ENCODE peak calls at places on chromosomes 1 and 21, in nine cellular contexts. M is prostate gland; G is body of pancreas; D is H9; W is tibial artery; V is CD8-positive, alpha-beta T cell; Y is left lung; N is tibial nerve; A is sigmoid colon. U is an unnamed sample. For H3K9me3, the result is how much of the 10 kb centered on the place peaks cover.

GRCh38 chr1:42003433-42003832 is 84.7 kb upstream of the HIVEP3 start:
- DNase-seq in D (no peak), G (no peak), V (no peak), Y (peak), A (no peak), M (peak), N (no peak), W (no peak), U (no peak)

GRCh38 chr21:33268736-33269441 is 2.7 kb downstream of the IL10RB start:
- DNase-seq in D (no peak), A (no peak), N (no peak), M (peak), Y (peak), W (no peak), V (no peak), G (peak), U (no peak)

GRCh38 chr1:52045236-52045635 is 9.8 kb downstream of the TXNDC12 start:
- DNase-seq in A (no peak), W (no peak), M (no peak), N (no peak), V (no peak), Y (no peak), G (no peak), D (no peak), U (no peak)

GRCh38 chr1:217189362-217189761 is 441.5 kb downstream of the GPATCH2 start:
- DNase-seq in M (no peak), Y (no peak), D (no peak), A (no peak), N (no peak), W (no peak), G (no peak), V (no peak), U (no peak)

GRCh38 chr1:160129558-160129957 is 14.0 kb downstream of the ATP1A2 start:
- DNase-seq in A (peak), Y (no peak), N (no peak), W (no peak), G (no peak), V (no peak), M (no peak), D (no peak), U (no peak)

GRCh38 chr1:159892944-159893343 is 7.0 kb downstream of the CFAP45 start:
- DNase-seq in D (peak), Y (no peak), A (no peak), W (no peak), G (no peak), V (no peak), N (no peak), M (no peak), U (no peak)

GRCh38 chr1:211382182-211382713 is 55.6 kb downstream of the TRAF5 start:
- DNase-seq in M (no peak), A (no peak), G (no peak), N (no peak), V (no peak), Y (no peak), W (no peak), D (no peak), U (no peak)

GRCh38 chr21:29374481-29374880 is 75.8 kb downstream of the BACH1 start:
- DNase-seq in W (no peak), A (no peak), Y (no peak), D (no peak), N (no peak), V (no peak), G (no peak), M (no peak), U (no peak)

GRCh38 chr1:21509351-21510112 is at the start of gene ALPL:
- DNase-seq in G (no peak), M (no peak), N (no peak), V (no peak), Y (no peak), A (no peak), D (no peak), W (no peak), U (no peak)
- TF ChIP-seq CTCF in G (no peak), M (no peak), N (no peak), V (no peak), Y (no peak), A (no peak), D (no peak), W (no peak), U (no peak)

DNA sequence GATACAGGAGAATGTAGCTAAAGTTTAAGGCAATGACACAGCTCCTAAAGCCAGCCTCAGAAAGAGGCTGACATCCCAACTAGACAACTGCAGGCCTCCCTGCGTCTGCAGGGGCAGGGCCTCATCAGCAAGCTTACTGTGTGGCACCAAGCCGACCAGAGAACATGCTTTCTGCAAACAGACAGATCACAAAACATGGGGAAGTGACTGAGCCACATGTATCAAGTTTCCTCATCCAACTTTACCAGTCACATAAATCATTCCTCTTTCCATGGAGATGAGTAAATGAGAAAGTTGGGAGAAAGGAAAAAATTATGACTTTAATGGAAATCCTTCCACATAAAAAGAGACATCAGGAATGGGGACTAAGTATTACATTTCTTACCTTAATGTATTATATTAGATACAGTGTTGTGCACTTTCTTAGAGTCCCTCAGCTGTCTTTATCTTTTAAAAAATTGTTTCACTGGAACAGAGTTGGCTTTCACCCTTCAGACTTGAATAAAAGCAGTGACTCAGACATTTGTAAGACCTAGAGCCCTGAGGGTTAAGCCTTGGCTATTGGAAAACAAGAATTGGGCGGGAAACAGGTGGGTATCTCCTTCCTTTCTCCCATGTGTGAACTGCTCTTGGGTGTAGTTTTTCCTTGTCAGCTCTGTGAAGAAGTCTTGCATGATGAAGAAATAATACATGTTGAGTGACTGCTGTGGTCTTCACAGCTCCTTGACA is 305.7 kb upstream of the SNX7 start:
- DNase-seq in N (no peak), V (no peak), G (no peak), A (no peak), Y (no peak), D (no peak), W (no peak), M (no peak), U (no peak)
- H3K27ac ChIP-seq in N (no peak), V (no peak), G (no peak), A (no peak), Y (no peak), D (no peak), W (no peak), M (no peak), U (no peak)

GRCh38 chr1:2969011-2969869 is 52.0 kb upstream of the ACTRT2 start:
- DNase-seq in A (peak), N (no peak), G (no peak), M (no peak), V (no peak), Y (no peak), W (peak), D (no peak), U (no peak)
- H3K9me3 ChIP-seq in A (under half), N (under half), G (under half), M (under half), V (under half), Y (under half), W (under half), D (half or more), U (under half)

GRCh38 chr1:55848906-55849305 is 633.7 kb upstream of the USP24 start:
- DNase-seq in D (peak), A (no peak), Y (no peak), W (no peak), V (no peak), M (no peak), G (no peak), N (no peak), U (no peak)
- TF ChIP-seq CTCF in D (peak), A (no peak), Y (no peak), W (peak), V (no peak), M (no peak), G (peak), N (no peak), U (no peak)

U was measured in CD4-positive, alpha-beta T cell.